ENCODE peak calls at places on chromosomes 13 and 19, in ten cellular contexts. D, T, P, U, N, M, C, Q, O and H are unnamed samples.

GRCh38 chr13:112746044-112746443 is 56.2 kb downstream of the ATP11A start:
- DNase-seq in D (no peak), T (no peak), P (no peak), U (no peak), N (no peak), M (no peak), C (no peak), Q (no peak), O (no peak), H (no peak)

GRCh38 chr13:102402292-102402691 is 444 bp upstream of the FGF14 start:
- DNase-seq in D (no peak), T (no peak), P (no peak), U (peak), N (no peak), M (peak), C (no peak), Q (peak), O (no peak), H (peak)

GRCh38 chr19:17394891-17395415 is 957 bp upstream of the CCDC194 start:
- DNase-seq in D (no peak), T (peak), P (peak), U (peak), N (no peak), M (peak), C (peak), Q (peak), O (peak), H (no peak)

GRCh38 chr13:48858523-48858922 is 117.2 kb upstream of the FNDC3A start:
- DNase-seq in D (no peak), T (no peak), P (no peak), U (no peak), N (no peak), M (no peak), C (no peak), Q (no peak), O (no peak), H (no peak)

GRCh38 chr13:43266953-43267615 is 243.7 kb downstream of the DNAJC15 start:
- DNase-seq in D (no peak), T (no peak), P (no peak), U (no peak), N (no peak), M (no peak), C (no peak), Q (no peak), O (no peak), H (no peak)

GRCh38 chr13:46386996-46387851 is at the start of gene RUBCNL:
- DNase-seq in D (no peak), T (peak), P (no peak), U (peak), N (no peak), M (peak), C (no peak), Q (peak), O (no peak), H (no peak)

GRCh38 chr19:8355631-8356402 is 8.1 kb upstream of the ANGPTL4 start:
- DNase-seq in D (peak), T (peak), P (no peak), U (no peak), N (peak), M (no peak), C (peak), Q (no peak), O (no peak), H (peak)

GRCh38 chr13:26538363-26539317 is 18.8 kb upstream of the WASF3 start:
- DNase-seq in D (no peak), T (no peak), P (no peak), U (peak), N (no peak), M (no peak), C (peak), Q (no peak), O (no peak), H (peak)

GRCh38 chr13:32624441-32624840 is 38.2 kb downstream of the PDS5B start:
- DNase-seq in D (no peak), T (no peak), P (no peak), U (no peak), N (no peak), M (no peak), C (no peak), Q (no peak), O (no peak), H (peak)

GRCh38 chr13:41327994-41328778 is 17.1 kb downstream of the NAA16 start:
- DNase-seq in D (no peak), T (no peak), P (no peak), U (no peak), N (no peak), M (no peak), C (peak), Q (no peak), O (no peak), H (no peak)

GRCh38 chr19:29176981-29177754 is 35.8 kb downstream of the UQCRFS1 start:
- DNase-seq in D (no peak), T (no peak), P (no peak), U (no peak), N (no peak), M (no peak), C (no peak), Q (no peak), O (no peak), H (no peak)

GRCh38 chr19:56637976-56638555 is 4.9 kb upstream of the SMIM17 start:
- DNase-seq in D (peak), T (no peak), P (no peak), U (no peak), N (peak), M (peak), C (peak), Q (peak), O (peak), H (peak)

GRCh38 chr19:4636151-4636717 is 3.1 kb upstream of the TNFAIP8L1 start:
- DNase-seq in D (peak), T (peak), P (peak), U (peak), N (no peak), M (peak), C (peak), Q (peak), O (peak), H (peak)

GRCh38 chr19:48044561-48044960 is 682 bp upstream of the CABP5 start:
- DNase-seq in D (no peak), T (no peak), P (no peak), U (no peak), N (no peak), M (no peak), C (no peak), Q (no peak), O (no peak), H (no peak)

GRCh38 chr19:14432817-14433453 is at the start of gene PKN1:
- DNase-seq in D (no peak), T (peak), P (no peak), U (peak), N (no peak), M (peak), C (peak), Q (peak), O (peak), H (no peak)

GRCh38 chr13:72530471-72530870 is 197.0 kb downstream of the MZT1 start:
- DNase-seq in D (no peak), T (no peak), P (no peak), U (no peak), N (peak), M (no peak), C (no peak), Q (no peak), O (no peak), H (no peak)

GRCh38 chr19:4174895-4175668 is 7.3 kb downstream of the SIRT6 start:
- DNase-seq in D (no peak), T (peak), P (no peak), U (no peak), N (no peak), M (no peak), C (no peak), Q (no peak), O (no peak), H (no peak)

GRCh38 chr13:113770441-113770840 is 11.4 kb downstream of the TMEM255B start:
- DNase-seq in D (no peak), T (no peak), P (no peak), U (no peak), N (no peak), M (no peak), C (no peak), Q (no peak), O (no peak), H (no peak)

GRCh38 chr19:45567609-45568008 is 17.0 kb downstream of the OPA3 start:
- DNase-seq in D (no peak), T (no peak), P (no peak), U (no peak), N (no peak), M (no peak), C (no peak), Q (no peak), O (no peak), H (no peak)

GRCh38 chr19:24140099-24140498 is 53.1 kb downstream of the ZNF254 start:
- DNase-seq in D (no peak), T (no peak), P (no peak), U (no peak), N (no peak), M (no peak), C (peak), Q (no peak), O (no peak), H (peak)

GRCh38 chr19:6239871-6240676 is 39.7 kb downstream of the MLLT1 start:
- DNase-seq in D (no peak), T (peak), P (no peak), U (no peak), N (no peak), M (no peak), C (no peak), Q (no peak), O (no peak), H (no peak)

GRCh38 chr13:48594080-48594815 is 59.5 kb upstream of the CYSLTR2 start:
- DNase-seq in D (no peak), T (no peak), P (no peak), U (no peak), N (no peak), M (no peak), C (no peak), Q (no peak), O (no peak), H (no peak)

GRCh38 chr13:113126265-113127150 is 3.9 kb downstream of the F10 start:
- DNase-seq in D (no peak), T (no peak), P (no peak), U (peak), N (no peak), M (no peak), C (no peak), Q (no peak), O (no peak), H (no peak)

GRCh38 chr19:7739801-7740659 is 7.3 kb downstream of the CD209 start:
- DNase-seq in D (no peak), T (no peak), P (no peak), U (no peak), N (no peak), M (no peak), C (no peak), Q (no peak), O (no peak), H (no peak)

GRCh38 chr19:17968376-17968775 is 1.5 kb downstream of the KCNN1 start:
- DNase-seq in D (no peak), T (no peak), P (no peak), U (no peak), N (no peak), M (no peak), C (no peak), Q (no peak), O (no peak), H (no peak)

GRCh38 chr19:6947745-6948144 is 60.4 kb downstream of the ADGRE1 start:
- DNase-seq in D (no peak), T (no peak), P (peak), U (no peak), N (peak), M (peak), C (peak), Q (no peak), O (no peak), H (peak)

GRCh38 chr19:4474504-4475136 is 2.5 kb downstream of the HDGFL2 start:
- DNase-seq in D (no peak), T (no peak), P (no peak), U (peak), N (no peak), M (peak), C (peak), Q (peak), O (no peak), H (peak)

GRCh38 chr19:43755256-43755801 is 567 bp upstream of the SMG9 start:
- DNase-seq in D (peak), T (peak), P (peak), U (no peak), N (no peak), M (peak), C (peak), Q (peak), O (peak), H (peak)

GRCh38 chr19:34253711-34254551 is 423 bp upstream of the GARRE1 start:
- DNase-seq in D (peak), T (peak), P (peak), U (peak), N (no peak), M (no peak), C (no peak), Q (peak), O (no peak), H (peak)

GRCh38 chr13:51997641-51998330 is 13.5 kb downstream of the ATP7B start:
- DNase-seq in D (no peak), T (no peak), P (no peak), U (peak), N (no peak), M (no peak), C (no peak), Q (no peak), O (no peak), H (no peak)

GRCh38 chr19:55590621-55591020 is 8.7 kb downstream of the FIZ1 start:
- DNase-seq in D (no peak), T (no peak), P (no peak), U (no peak), N (no peak), M (peak), C (no peak), Q (no peak), O (no peak), H (no peak)